ENCODE peak calls at places on chromosomes 11 and 22, in five cellular contexts. G, N, J, X and Y are unnamed samples.

GRCh38 chr11:329886-330253 is 9.2 kb upstream of the IFITM3 start:
- DNase-seq in G (no peak), N (no peak), J (no peak), X (no peak), Y (no peak)

GRCh38 chr11:17230867-17231851 is 23.4 kb upstream of the PIK3C2A start:
- DNase-seq in G (no peak), N (no peak), J (no peak), X (no peak), Y (no peak)

GRCh38 chr11:121841487-121842167 is 274.4 kb downstream of the BLID start:
- DNase-seq in G (no peak), N (peak; percentile 17), J (no peak), X (peak; percentile 87), Y (no peak)

GRCh38 chr11:86938900-86939880 is 16.0 kb downstream of the FZD4 start:
- DNase-seq in G (no peak), N (no peak), J (no peak), X (no peak), Y (no peak)

GRCh38 chr11:126679033-126679432 is 321.5 kb downstream of the KIRREL3 start:
- DNase-seq in G (no peak), N (no peak), J (no peak), X (no peak), Y (no peak)

GRCh38 chr11:100686476-100686875 is 612 bp upstream of the ARHGAP42 start:
- DNase-seq in G (no peak), N (no peak), J (no peak), X (no peak), Y (no peak)

GRCh38 chr11:12625438-12626071 is 48.7 kb upstream of the TEAD1 start:
- DNase-seq in G (no peak), N (no peak), J (no peak), X (peak; percentile 52), Y (no peak)

GRCh38 chr22:43162412-43163150 is 11.2 kb downstream of the TSPO start:
- DNase-seq in G (no peak), N (no peak), J (no peak), X (no peak), Y (no peak)

GRCh38 chr22:46971141-46971775 is 208.8 kb downstream of the TBC1D22A start:
- DNase-seq in G (no peak), N (no peak), J (no peak), X (no peak), Y (peak; percentile 6)

GRCh38 chr11:26753738-26754504 is 32.1 kb upstream of the SLC5A12 start:
- DNase-seq in G (peak; percentile 55), N (peak; percentile 6), J (peak; percentile 27), X (peak; percentile 55), Y (peak; percentile 70)

GRCh38 chr11:34641981-34642380 is 21.1 kb downstream of the EHF start:
- DNase-seq in G (no peak), N (no peak), J (no peak), X (no peak), Y (no peak)

GRCh38 chr11:128180446-128181089 is 406.8 kb downstream of the ETS1 start:
- DNase-seq in G (no peak), N (peak; percentile 41), J (no peak), X (peak; percentile 75), Y (no peak)

GRCh38 chr11:86193297-86194095 is 51.1 kb upstream of the EED start:
- DNase-seq in G (peak; percentile 60), N (peak; percentile 88), J (peak; percentile 56), X (peak; percentile 46), Y (peak; percentile 60)

GRCh38 chr22:45709004-45709739 is 37.5 kb downstream of the ATXN10 start:
- DNase-seq in G (no peak), N (no peak), J (no peak), X (peak; percentile 53), Y (no peak)